ENCODE peak calls at places on chromosomes 13 and 19, in five cellular contexts. C is choroid plexus epithelial cell, U is mucosa of descending colon, J is endothelial cell, P is AG04450. O is an unnamed sample.

GRCh38 chr13:46551410-46552301 is 1.3 kb upstream of the LRCH1 start:
- DNase-seq in J (peak; percentile 84), C (peak; percentile 80), P (no peak), U (peak; percentile 78), O (no peak)

GRCh38 chr13:31119966-31120733 is 41.6 kb downstream of the HSPH1 start:
- DNase-seq in P (no peak), U (no peak), C (peak; percentile 62), J (no peak), O (no peak)

GRCh38 chr19:22595918-22596341 is 38.2 kb upstream of the ZNF492 start:
- DNase-seq in C (no peak), P (no peak), U (no peak), J (no peak), O (no peak)

GRCh38 chr19:13163609-13164364 is 13.6 kb downstream of the IER2 start:
- DNase-seq in J (peak; percentile 83), P (peak; percentile 67), C (peak; percentile 68), U (peak; percentile 89), O (no peak)

GRCh38 chr19:17997969-17998826 is 9.8 kb upstream of the ARRDC2 start:
- DNase-seq in C (no peak), P (no peak), U (no peak), J (peak; percentile 44), O (no peak)

GRCh38 chr19:20787766-20788165 is 11.7 kb downstream of the ZNF66 start:
- DNase-seq in J (no peak), P (no peak), C (peak; percentile 5), U (no peak), O (no peak)

GRCh38 chr13:84570831-84571230 is 688.6 kb upstream of the SLITRK1 start:
- DNase-seq in C (peak; percentile 18), U (no peak), P (peak; percentile 3), J (no peak), O (no peak)

GRCh38 chr13:27334774-27335490 is 64.3 kb downstream of the RASL11A start:
- DNase-seq in J (no peak), P (peak; percentile 66), C (peak; percentile 52), U (no peak), O (no peak)

GRCh38 chr13:81713201-81713600 is 1372.3 kb upstream of the SPRY2 start:
- DNase-seq in P (no peak), C (no peak), U (no peak), J (no peak), O (no peak)

GRCh38 chr13:46575843-46576242 is 22.9 kb downstream of the LRCH1 start:
- DNase-seq in C (peak; percentile 62), U (no peak), J (no peak), P (no peak), O (no peak)

GRCh38 chr19:30340724-30341595 is 31.2 kb upstream of the ZNF536 start:
- DNase-seq in C (no peak), P (no peak), U (no peak), J (no peak), O (no peak)

GRCh38 chr13:52703482-52703881 is 36.1 kb downstream of the CNMD start:
- DNase-seq in J (no peak), P (no peak), U (no peak), C (no peak), O (no peak)

GRCh38 chr13:97284558-97284957 is 62.4 kb downstream of the MBNL2 start:
- DNase-seq in J (no peak), U (no peak), C (peak; percentile 54), P (no peak), O (no peak)

GRCh38 chr19:8138201-8138600 is 11.2 kb downstream of the FBN3 start:
- DNase-seq in U (no peak), C (no peak), J (no peak), P (no peak), O (no peak)

GRCh38 chr19:8143041-8143440 is 6.4 kb downstream of the FBN3 start:
- DNase-seq in P (no peak), C (no peak), J (no peak), U (no peak), O (no peak)

GRCh38 chr19:8144273-8144672 is 5.1 kb downstream of the FBN3 start:
- DNase-seq in P (no peak), U (no peak), C (no peak), J (no peak), O (no peak)

GRCh38 chr19:8145969-8146368 is 3.4 kb downstream of the FBN3 start:
- DNase-seq in C (no peak), J (no peak), U (no peak), P (no peak), O (no peak)

GRCh38 chr19:8141726-8142524 is 7.5 kb downstream of the FBN3 start:
- DNase-seq in P (no peak), J (no peak), C (no peak), U (no peak), O (no peak)
- TF ChIP-seq CTCF in P (no peak), J (no peak), C (no peak), U (no peak), O (no peak)

DNA sequence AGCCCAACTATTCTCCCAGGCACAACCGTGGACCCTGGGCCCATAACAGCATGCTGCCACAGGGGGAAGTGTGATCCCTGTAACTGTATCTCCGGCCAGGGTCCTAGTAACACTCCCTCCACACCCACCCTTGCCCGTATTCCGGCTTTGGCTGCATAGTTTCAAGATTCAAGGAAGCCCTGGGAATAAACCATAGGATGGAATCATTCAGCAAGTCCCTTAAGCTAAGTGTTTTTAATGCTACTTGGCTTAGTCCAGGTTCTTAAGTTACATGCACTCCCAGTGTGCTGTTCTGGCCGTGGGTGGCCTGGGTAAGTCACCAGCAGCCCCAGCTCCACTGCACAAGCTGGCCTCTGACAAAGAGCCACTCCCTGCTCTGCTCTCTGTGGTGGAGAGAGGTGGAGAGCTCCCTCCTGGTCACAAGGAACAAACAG is 532.4 kb upstream of the SGCG start:
- DNase-seq in C (no peak), J (no peak), P (no peak), U (no peak), O (no peak)
- TF ChIP-seq CTCF in C (no peak), J (no peak), P (no peak), U (no peak), O (no peak)

DNA sequence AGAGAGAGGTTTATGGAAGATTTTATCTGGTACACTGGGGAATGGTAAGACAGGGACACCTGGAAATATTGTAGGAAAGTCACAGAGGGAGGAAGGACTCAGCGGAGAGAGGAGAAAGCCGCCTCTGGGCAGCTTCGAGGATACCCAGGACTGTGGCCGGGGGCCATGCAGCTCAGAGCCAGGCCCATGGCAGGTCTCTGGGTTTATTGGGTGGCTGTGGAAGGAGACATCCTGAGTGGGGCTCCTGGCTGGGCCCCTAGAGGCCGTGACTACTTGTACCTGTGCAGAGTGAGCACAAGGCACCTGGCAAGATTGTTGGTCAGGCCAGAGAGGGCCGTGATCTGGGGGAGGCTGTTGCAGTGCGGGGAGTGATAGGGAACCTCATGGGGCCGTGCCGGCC is 3.4 kb downstream of the DAZAP1 start:
- DNase-seq in P (no peak), C (no peak), J (no peak), U (no peak), O (no peak)
- TF ChIP-seq CTCF in P (no peak), C (no peak), J (no peak), U (no peak), O (no peak)

DNA sequence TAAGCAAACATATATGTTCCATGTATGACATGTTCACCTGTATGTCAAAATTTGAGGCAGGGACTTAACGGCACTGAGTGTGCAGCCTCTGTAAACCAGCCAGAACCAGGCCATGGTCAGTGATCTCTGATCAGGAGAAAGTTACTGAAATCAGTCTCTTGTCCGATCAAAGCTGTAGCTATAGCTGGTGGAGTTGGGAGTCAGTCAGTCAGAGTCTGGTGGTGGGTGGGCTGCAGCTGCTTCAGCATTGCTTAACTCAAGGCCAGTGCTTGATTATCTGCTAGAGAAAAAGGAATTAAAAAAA is 78.3 kb downstream of the ANKRD10 start:
- DNase-seq in C (no peak), P (no peak), U (no peak), J (no peak), O (peak; percentile 11)
- TF ChIP-seq CTCF in C (no peak), P (no peak), U (no peak), J (no peak), O (no peak)

GRCh38 chr19:51639916-51640315 is 6.7 kb downstream of the SIGLEC14 start:
- DNase-seq in C (no peak), J (no peak), U (no peak), P (no peak), O (no peak)

GRCh38 chr19:51641648-51642047 is 5.0 kb downstream of the SIGLEC14 start:
- DNase-seq in J (no peak), P (no peak), C (no peak), U (no peak), O (no peak)

GRCh38 chr19:51640371-51640770 is 6.3 kb downstream of the SIGLEC14 start:
- DNase-seq in J (no peak), P (no peak), U (no peak), C (no peak), O (no peak)

GRCh38 chr19:51632126-51632525 is 1.9 kb upstream of the SIGLEC5 start:
- DNase-seq in P (no peak), J (no peak), C (no peak), U (no peak), O (no peak)

GRCh38 chr19:51637362-51637978 is 7.3 kb upstream of the SIGLEC5 start:
- DNase-seq in C (peak; percentile 11), J (no peak), U (no peak), P (no peak), O (no peak)
- TF ChIP-seq CTCF in C (peak; percentile 38), J (peak; percentile 49), U (no peak), P (peak; percentile 40), O (no peak)

DNA sequence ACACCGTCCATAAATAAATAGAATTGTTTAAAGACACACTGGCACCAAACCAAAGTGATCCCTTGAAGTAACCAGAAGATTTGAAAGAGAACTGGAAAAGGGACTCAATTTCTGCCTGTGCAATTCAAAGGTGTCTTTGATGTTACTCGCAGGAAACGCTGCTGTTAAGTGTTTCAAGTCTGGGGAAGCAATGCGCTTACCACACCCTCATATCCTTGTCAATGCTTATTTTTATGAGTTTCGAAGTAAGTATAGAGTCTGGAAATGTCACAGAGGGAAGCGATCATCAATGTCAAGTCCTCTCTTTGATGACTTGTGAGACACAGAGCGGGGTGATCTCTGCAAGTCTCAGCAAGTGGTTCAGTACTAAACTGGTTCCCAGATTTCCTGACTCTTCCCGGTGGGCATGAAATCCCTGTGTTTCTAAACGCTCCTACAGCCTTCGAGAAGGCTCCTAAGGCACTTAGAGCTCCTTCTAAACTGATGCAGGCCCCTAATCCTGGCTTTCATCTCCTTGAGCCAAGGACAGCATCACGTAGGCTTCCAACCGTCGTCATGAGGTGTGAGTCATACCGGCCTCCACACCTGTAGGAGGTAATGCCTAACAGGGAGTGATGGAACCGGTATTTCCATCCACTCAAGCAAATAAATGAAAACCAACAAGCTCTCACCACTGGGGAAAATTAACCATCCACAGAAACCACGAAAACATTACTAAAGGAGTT is 22.8 kb downstream of the SYDE1 start:
- DNase-seq in J (no peak), U (no peak), P (no peak), C (no peak), O (no peak)
- TF ChIP-seq CTCF in J (no peak), U (no peak), P (no peak), C (no peak), O (no peak)

GRCh38 chr19:35341006-35341405 is 6.7 kb upstream of the FFAR1 start:
- DNase-seq in J (no peak), U (peak; percentile 48), C (no peak), P (no peak), O (no peak)

GRCh38 chr19:35341565-35342225 is 6.0 kb upstream of the FFAR1 start:
- DNase-seq in J (no peak), P (no peak), C (no peak), U (peak; percentile 37), O (no peak)

GRCh38 chr19:35337984-35338296 is 9.0 kb downstream of the CD22 start:
- DNase-seq in C (no peak), U (no peak), J (no peak), P (no peak), O (no peak)

GRCh38 chr19:35342430-35342829 is 5.3 kb upstream of the FFAR1 start:
- DNase-seq in C (no peak), J (no peak), U (peak; percentile 10), P (no peak), O (no peak)

GRCh38 chr19:35340431-35340830 is 7.3 kb upstream of the FFAR1 start:
- DNase-seq in P (no peak), J (no peak), U (peak; percentile 29), C (no peak), O (no peak)
- TF ChIP-seq CTCF in P (no peak), J (no peak), U (no peak), C (no peak), O (no peak)